ENCODE peak calls at places on chromosomes 7 and 10, in ten cellular contexts. F is foreskin fibroblast, Y is lower leg skin, G is PC-9, C is AG04450, E is HCT116, U is cardiac fibroblast, I is GM12865, O is colonic mucosa, J is HFF-Myc. N is an unnamed sample.

GRCh38 chr10:49542353-49542752 is 3.4 kb upstream of the ERCC6 start:
- DNase-seq in C (no peak), I (no peak), G (no peak), Y (no peak), E (no peak), U (no peak), J (no peak), O (no peak), F (no peak), N (no peak)

GRCh38 chr10:6406220-6407033 is 173.6 kb downstream of the PRKCQ start:
- DNase-seq in Y (no peak), I (peak), F (peak), C (no peak), O (no peak), U (peak), J (no peak), E (peak), G (peak), N (no peak)

GRCh38 chr7:7895754-7896153 is 72.8 kb upstream of the GLCCI1 start:
- DNase-seq in G (no peak), Y (no peak), F (no peak), E (no peak), I (no peak), O (no peak), U (no peak), C (no peak), J (no peak), N (peak)

GRCh38 chr7:69450436-69450835 is 147.8 kb upstream of the AUTS2 start:
- DNase-seq in G (no peak), O (no peak), U (no peak), F (no peak), Y (no peak), I (no peak), E (no peak), C (no peak), J (no peak), N (no peak)

GRCh38 chr7:48130658-48131108 is 40.6 kb upstream of the ABCA13 start:
- DNase-seq in G (no peak), U (no peak), O (no peak), Y (no peak), J (no peak), I (peak), E (no peak), C (no peak), F (no peak), N (peak)

GRCh38 chr7:108367314-108367713 is 88.9 kb downstream of the NRCAM start:
- DNase-seq in E (no peak), Y (no peak), I (no peak), C (no peak), J (no peak), O (no peak), F (no peak), G (no peak), U (no peak), N (no peak)

GRCh38 chr7:134892002-134892693 is 94.2 kb upstream of the AGBL3 start:
- DNase-seq in F (peak), C (peak), I (no peak), J (no peak), Y (no peak), U (peak), E (no peak), O (no peak), G (no peak), N (no peak)

GRCh38 chr7:55066479-55066878 is 47.7 kb downstream of the EGFR start:
- DNase-seq in O (no peak), U (peak), F (no peak), E (no peak), I (no peak), C (no peak), G (peak), Y (no peak), J (no peak), N (no peak)

GRCh38 chr10:49756031-49756430 is 6.1 kb downstream of the OGDHL start:
- DNase-seq in E (no peak), U (no peak), F (no peak), I (no peak), Y (no peak), G (no peak), C (no peak), O (no peak), J (no peak), N (no peak)

GRCh38 chr7:140417456-140418155 is 13.7 kb downstream of the RAB19 start:
- DNase-seq in G (no peak), E (no peak), O (no peak), J (no peak), I (peak), Y (no peak), C (no peak), F (no peak), U (no peak), N (no peak)

GRCh38 chr7:128833148-128833938 is 3.1 kb downstream of the FLNC start:
- DNase-seq in F (peak), C (no peak), G (no peak), J (no peak), O (peak), U (peak), E (no peak), Y (peak), I (no peak), N (no peak)

GRCh38 chr7:128831994-128832879 is 2.0 kb downstream of the FLNC start:
- DNase-seq in O (no peak), E (no peak), Y (no peak), G (no peak), C (no peak), U (peak), J (no peak), F (peak), I (no peak), N (no peak)

GRCh38 chr7:128831178-128831993 is 1.2 kb downstream of the FLNC start:
- DNase-seq in F (peak), I (no peak), O (no peak), J (no peak), Y (no peak), C (no peak), G (no peak), U (peak), E (no peak), N (no peak)

GRCh38 chr7:128833939-128834310 is 3.7 kb downstream of the FLNC start:
- DNase-seq in J (no peak), G (no peak), C (no peak), O (no peak), U (peak), E (no peak), F (peak), Y (no peak), I (no peak), N (no peak)

GRCh38 chr7:128832880-128833147 is 2.6 kb downstream of the FLNC start:
- DNase-seq in J (no peak), F (no peak), I (no peak), Y (no peak), O (no peak), U (no peak), G (no peak), E (no peak), C (no peak), N (no peak)
- H3K4me3 ChIP-seq in J (peak), F (peak), I (no peak), Y (no peak), O (peak), U (peak), G (no peak), E (no peak), C (peak), N (peak)

GRCh38 chr7:32036557-32036956 is 33.6 kb downstream of the PDE1C start:
- DNase-seq in Y (no peak), E (no peak), I (peak), O (no peak), C (no peak), J (no peak), G (peak), F (peak), U (no peak), N (no peak)

GRCh38 chr7:32030904-32031692 is 39.1 kb downstream of the PDE1C start:
- DNase-seq in E (no peak), J (no peak), C (no peak), F (no peak), Y (no peak), U (no peak), G (peak), I (no peak), O (no peak), N (no peak)

GRCh38 chr7:32032211-32032610 is 38.0 kb downstream of the PDE1C start:
- DNase-seq in J (no peak), Y (no peak), G (no peak), C (no peak), E (no peak), F (no peak), O (no peak), I (no peak), U (no peak), N (no peak)

GRCh38 chr7:32033006-32033405 is 37.2 kb downstream of the PDE1C start:
- DNase-seq in G (peak), F (no peak), J (no peak), O (no peak), I (no peak), Y (no peak), C (no peak), U (no peak), E (no peak), N (no peak)

GRCh38 chr7:32034052-32034451 is 36.2 kb downstream of the PDE1C start:
- DNase-seq in I (no peak), U (no peak), Y (no peak), F (no peak), O (no peak), G (peak), C (no peak), E (no peak), J (no peak), N (no peak)
- TF ChIP-seq CTCF in I (no peak), U (no peak), Y (no peak), F (no peak), O (no peak), G (no peak), C (no peak), E (no peak), J (no peak), N (no peak)

GRCh38 chr10:119652361-119652760 is 1.2 kb downstream of the BAG3 start:
- DNase-seq in C (peak), O (peak), J (peak), I (peak), G (no peak), U (peak), F (peak), Y (no peak), E (peak), N (peak)
- H3K4me3 ChIP-seq in C (peak), O (peak), J (peak), I (peak), G (peak), U (peak), F (peak), Y (peak), E (peak), N (peak)

DNA sequence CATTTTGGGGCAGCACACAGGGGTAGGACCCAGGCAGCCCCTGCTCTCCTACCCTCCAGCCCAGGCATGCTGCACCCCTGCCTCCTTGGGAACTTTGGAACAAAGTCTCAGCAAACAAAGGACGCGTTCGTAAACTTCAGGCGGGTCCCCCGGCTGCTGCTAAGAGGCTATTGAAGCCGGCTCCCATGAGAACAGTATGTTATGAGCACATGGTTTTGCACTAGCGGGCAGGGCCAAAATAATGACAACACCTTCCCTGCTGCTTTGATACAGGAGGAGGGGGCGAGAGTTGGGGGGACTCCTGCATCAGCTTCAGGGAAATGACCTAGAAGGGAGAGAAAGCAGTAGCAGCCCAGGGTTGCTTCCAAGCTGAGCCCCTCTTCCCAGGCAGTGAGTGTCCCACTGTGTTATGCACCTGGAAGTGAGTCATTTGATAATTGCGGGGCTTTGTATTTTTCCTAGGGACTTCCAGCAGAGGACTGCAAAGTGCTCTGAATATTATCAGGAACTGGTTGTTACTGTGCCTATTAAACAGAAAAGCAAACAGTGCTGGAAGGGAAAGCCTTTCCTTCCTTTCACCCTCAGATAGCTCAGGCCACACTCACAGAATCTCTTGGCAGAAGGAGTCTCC is 6.9 kb downstream of the ITPRIP start:
- DNase-seq in O (no peak), C (no peak), F (peak), E (peak), I (no peak), G (peak), Y (no peak), U (peak), J (no peak), N (no peak)
- TF ChIP-seq CTCF in O (no peak), C (no peak), F (no peak), E (no peak), I (no peak), G (no peak), Y (no peak), U (no peak), J (no peak), N (no peak)

GRCh38 chr10:110375121-110375520 is 70.4 kb upstream of the SMNDC1 start:
- DNase-seq in C (no peak), O (no peak), E (no peak), F (no peak), Y (no peak), J (no peak), U (no peak), G (no peak), I (no peak), N (no peak)

GRCh38 chr10:110373857-110374654 is 69.3 kb upstream of the SMNDC1 start:
- DNase-seq in Y (no peak), J (no peak), U (no peak), E (no peak), C (no peak), I (no peak), O (no peak), G (no peak), F (no peak), N (no peak)

GRCh38 chr10:110378533-110379108 is 73.9 kb upstream of the SMNDC1 start:
- DNase-seq in E (no peak), O (no peak), I (no peak), F (no peak), G (no peak), C (no peak), U (no peak), J (no peak), Y (no peak), N (no peak)

GRCh38 chr10:110378019-110378418 is 73.3 kb upstream of the SMNDC1 start:
- DNase-seq in C (no peak), F (no peak), G (no peak), J (no peak), O (no peak), I (no peak), U (no peak), Y (no peak), E (no peak), N (no peak)

DNA sequence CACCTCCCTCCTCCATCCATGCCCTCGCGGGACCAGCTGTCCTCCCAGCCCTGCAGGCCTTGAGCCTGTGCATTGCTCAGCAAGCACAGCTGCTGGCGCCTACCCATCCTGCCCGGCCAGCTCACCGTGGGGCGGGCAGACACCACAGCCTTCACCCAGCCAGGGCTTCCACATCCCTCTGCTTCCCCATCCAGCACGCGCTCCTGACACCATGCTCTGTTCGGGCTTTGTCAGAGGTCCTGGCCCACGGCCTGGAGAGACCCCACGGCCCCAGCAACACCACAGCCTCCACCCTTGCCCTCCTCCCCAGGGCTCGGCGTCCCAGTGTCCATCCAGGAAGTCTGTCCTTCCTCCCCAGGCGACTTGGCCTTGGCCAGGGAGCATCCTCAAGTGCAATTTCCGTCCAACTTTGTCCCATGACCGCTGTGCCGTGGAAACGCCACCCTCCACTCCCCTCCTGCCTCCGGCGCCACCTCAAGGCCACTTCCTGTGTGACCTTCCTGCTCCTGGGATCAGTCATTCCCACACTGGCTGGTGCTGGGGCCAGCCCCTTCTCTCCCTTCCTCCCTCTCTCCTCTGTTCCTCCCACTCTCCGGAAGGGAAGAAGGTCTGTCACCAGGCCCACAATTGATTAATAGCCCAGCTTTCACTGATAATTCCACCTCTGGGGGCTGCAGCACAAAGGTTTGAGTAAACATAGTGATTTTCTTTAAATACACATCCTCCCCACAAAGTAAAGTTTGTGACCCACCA is 71.5 kb upstream of the SMNDC1 start:
- DNase-seq in G (no peak), U (peak), Y (no peak), C (no peak), I (no peak), J (no peak), F (no peak), O (no peak), E (no peak), N (no peak)
- H3K4me3 ChIP-seq in G (no peak), U (no peak), Y (no peak), C (no peak), I (no peak), J (no peak), F (no peak), O (no peak), E (no peak), N (no peak)

GRCh38 chr10:79390551-79391229 is 43.4 kb downstream of the PPIF start:
- DNase-seq in F (peak), C (no peak), I (peak), E (no peak), Y (no peak), G (no peak), J (no peak), U (no peak), O (peak), N (no peak)
- TF ChIP-seq CTCF in F (no peak), C (peak), I (peak), E (no peak), Y (no peak), G (no peak), J (no peak), U (no peak), O (no peak), N (no peak)

GRCh38 chr10:112379635-112380296 is 5.8 kb downstream of the ACSL5 start:
- DNase-seq in C (no peak), J (no peak), F (peak), U (no peak), I (no peak), Y (no peak), E (peak), O (no peak), G (peak), N (no peak)

GRCh38 chr10:112373912-112374338 is at the start of gene ACSL5:
- DNase-seq in C (no peak), E (no peak), U (no peak), F (no peak), O (peak), G (no peak), Y (no peak), J (no peak), I (no peak), N (no peak)

GRCh38 chr10:112375721-112376577 is 2.0 kb downstream of the ACSL5 start:
- DNase-seq in F (peak), U (peak), Y (no peak), E (no peak), O (peak), G (peak), J (no peak), I (peak), C (no peak), N (no peak)

GRCh38 chr10:112374724-112375541 is 1.0 kb downstream of the ACSL5 start:
- DNase-seq in C (no peak), G (peak), J (no peak), E (peak), U (peak), Y (no peak), I (peak), F (no peak), O (peak), N (no peak)

GRCh38 chr10:112376578-112376855 is 2.6 kb downstream of the ACSL5 start:
- DNase-seq in U (no peak), J (no peak), O (no peak), I (peak), F (no peak), C (no peak), G (no peak), E (no peak), Y (no peak), N (no peak)
- H3K4me3 ChIP-seq in U (no peak), J (no peak), O (peak), I (peak), F (no peak), C (no peak), G (peak), E (peak), Y (peak), N (no peak)